ENCODE peak calls at places on chromosomes 13 and 19, in five cellular contexts. E is aorta, W is GDM1, H is NCI-H2081, D is HT1080. V is an unnamed sample.
A peak's percentile ranks its signal among the peaks of the same experiment; 100 is the strongest.

GRCh38 chr13:72990883-72991282 is 67.9 kb upstream of the KLF5 start:
- DNase-seq in E (no peak), D (no peak), W (no peak), H (no peak), V (no peak)

GRCh38 chr19:52007436-52007804 is 591 bp downstream of the ZNF615 start:
- DNase-seq in D (no peak), E (no peak), H (no peak), W (no peak), V (no peak)

GRCh38 chr19:5987077-5987818 is 9.3 kb upstream of the RANBP3 start:
- DNase-seq in W (no peak), D (peak; percentile 61), H (peak; percentile 86), E (peak; percentile 85), V (peak; percentile 79)

GRCh38 chr13:39895254-39895653 is 239.8 kb downstream of the COG6 start:
- DNase-seq in H (no peak), W (peak; percentile 42), D (no peak), E (no peak), V (no peak)

GRCh38 chr13:79307866-79308298 is 98.2 kb downstream of the RBM26 start:
- DNase-seq in W (no peak), H (no peak), E (no peak), D (peak; percentile 9), V (peak; percentile 7)

GRCh38 chr19:46603752-46604241 is 2.7 kb downstream of the CALM3 start:
- DNase-seq in D (no peak), W (no peak), H (no peak), E (no peak), V (no peak)

GRCh38 chr19:54532528-54532927 is 29.9 kb downstream of the LAIR2 start:
- DNase-seq in H (no peak), E (no peak), W (no peak), D (no peak), V (peak; percentile 53)

GRCh38 chr13:27258637-27259377 is 7.4 kb downstream of the RPL21 start:
- DNase-seq in H (no peak), E (no peak), W (no peak), D (no peak), V (no peak)

GRCh38 chr13:39951301-39951700 is 295.8 kb downstream of the COG6 start:
- DNase-seq in H (no peak), D (no peak), E (no peak), W (no peak), V (no peak)

GRCh38 chr13:42970824-42971669 is 21.0 kb downstream of the EPSTI1 start:
- DNase-seq in W (peak; percentile 42), D (peak; percentile 50), H (peak; percentile 20), E (no peak), V (peak; percentile 65)

GRCh38 chr13:111967572-111968201 is 99.3 kb upstream of the SOX1 start:
- DNase-seq in E (no peak), D (no peak), W (no peak), H (no peak), V (no peak)

GRCh38 chr19:50478901-50479715 is 2.5 kb upstream of the GARIN5A start:
- DNase-seq in W (no peak), D (peak; percentile 32), E (no peak), H (no peak), V (peak; percentile 23)

GRCh38 chr19:18856385-18857126 is 24.8 kb downstream of the UPF1 start:
- DNase-seq in D (no peak), E (no peak), H (no peak), W (no peak), V (no peak)

GRCh38 chr13:41311607-41312500 is 787 bp downstream of the NAA16 start:
- DNase-seq in W (no peak), E (peak; percentile 54), D (peak; percentile 42), H (peak; percentile 18), V (peak; percentile 75)

GRCh38 chr13:69040898-69041297 is 1066.7 kb upstream of the ATXN8OS start:
- DNase-seq in H (no peak), E (no peak), W (no peak), D (no peak), V (no peak)

GRCh38 chr13:32278456-32278855 is 36.7 kb downstream of the ZAR1L start:
- DNase-seq in H (no peak), W (no peak), D (no peak), E (no peak), V (no peak)

GRCh38 chr13:111791131-111791530 is 275.8 kb upstream of the SOX1 start:
- DNase-seq in E (no peak), D (no peak), W (no peak), H (no peak), V (no peak)

GRCh38 chr13:97030705-97031452 is 36.6 kb upstream of the OXGR1 start:
- DNase-seq in E (no peak), H (peak; percentile 34), W (no peak), D (peak; percentile 40), V (no peak)

GRCh38 chr13:112181336-112182051 is 114.5 kb downstream of the SOX1 start:
- DNase-seq in W (no peak), E (no peak), D (no peak), H (no peak), V (no peak)

GRCh38 chr19:7337380-7338194 is 11.2 kb upstream of the ARHGEF18 start:
- DNase-seq in E (no peak), W (peak; percentile 87), D (no peak), H (no peak), V (peak; percentile 98)

GRCh38 chr19:32809754-32810153 is 59.8 kb downstream of the SLC7A9 start:
- DNase-seq in W (no peak), H (no peak), D (no peak), E (no peak), V (no peak)

GRCh38 chr19:789473-790052 is 7.7 kb upstream of the PTBP1 start:
- DNase-seq in E (peak; percentile 59), H (no peak), D (no peak), W (peak; percentile 37), V (no peak)

GRCh38 chr19:32581704-32582164 is 744 bp downstream of the PDCD5 start:
- DNase-seq in W (no peak), E (no peak), D (peak; percentile 21), H (no peak), V (peak; percentile 7)

GRCh38 chr19:5864725-5865486 is 5.4 kb downstream of the FUT5 start:
- DNase-seq in W (no peak), H (no peak), E (no peak), D (no peak), V (no peak)

GRCh38 chr19:35013820-35014754 is 14.0 kb downstream of the GRAMD1A start:
- DNase-seq in D (no peak), E (no peak), W (peak; percentile 28), H (no peak), V (no peak)

GRCh38 chr19:10752237-10752912 is 34.5 kb downstream of the DNM2 start:
- DNase-seq in E (no peak), H (no peak), W (no peak), D (no peak), V (no peak)

GRCh38 chr19:2984196-2984490 is 6.8 kb downstream of the TLE6 start:
- DNase-seq in W (no peak), H (no peak), E (no peak), D (no peak), V (no peak)

GRCh38 chr19:36604656-36605100 is 435 bp upstream of the ZNF382 start:
- DNase-seq in E (peak; percentile 74), D (no peak), W (peak; percentile 23), H (peak; percentile 57), V (no peak)

GRCh38 chr19:45119582-45119981 is 26.6 kb downstream of the PPP1R37 start:
- DNase-seq in E (no peak), H (peak; percentile 3), W (no peak), D (no peak), V (no peak)

GRCh38 chr13:43229506-43229905 is 206.1 kb downstream of the DNAJC15 start:
- DNase-seq in H (no peak), E (no peak), W (no peak), D (peak; percentile 81), V (no peak)

GRCh38 chr13:54402495-54402894 is 1373.9 kb downstream of the OLFM4 start:
- DNase-seq in H (no peak), W (no peak), D (no peak), E (no peak), V (no peak)

V was measured in OCI-LY7.